ENCODE peak calls at places on chromosomes 12 and 14, in ten cellular contexts. D is fibroblast of gingiva; Q is activated CD4-positive, alpha-beta T cell treated with anti-CD3 and anti-CD28 coated beads for 48 hours; X is SHP77; L is HFFc6; B is neural crest cell; U is stimulated activated CD4-positive, alpha-beta T cell treated with anti-CD3 and anti-CD28 coated beads, Interleukin-2, amount 100 ng/mL, for 24 hours; Z is EL; I is progenitor cell of endocrine pancreas; W is non-pigmented ciliary epithelial cell. K is an unnamed sample.

GRCh38 chr12:91225316-91225715 is 42.7 kb upstream of the DCN start:
- DNase-seq in D (peak; percentile 75), U (no peak), W (no peak), Z (no peak), Q (no peak), X (no peak), L (no peak), I (no peak), B (no peak), K (no peak)

GRCh38 chr14:91261115-91261514 is 16.6 kb upstream of the GPR68 start:
- DNase-seq in L (no peak), X (no peak), Z (no peak), B (no peak), W (no peak), D (no peak), Q (peak; percentile 69), U (no peak), I (no peak), K (no peak)

GRCh38 chr12:32419520-32419960 is 20.2 kb downstream of the FGD4 start:
- DNase-seq in Q (no peak), U (no peak), Z (no peak), B (no peak), W (no peak), L (no peak), I (no peak), D (no peak), X (no peak), K (no peak)

GRCh38 chr12:53736602-53737493 is 9.6 kb upstream of the CALCOCO1 start:
- DNase-seq in Q (no peak), I (no peak), W (no peak), X (no peak), D (no peak), B (no peak), U (no peak), L (no peak), Z (no peak), K (no peak)

GRCh38 chr12:98646165-98646764 is 1.2 kb downstream of the APAF1 start:
- DNase-seq in D (peak; percentile 11), U (no peak), L (peak; percentile 28), Q (no peak), W (no peak), X (no peak), I (no peak), Z (peak; percentile 48), B (no peak), K (no peak)

GRCh38 chr14:74904623-74905503 is 18.2 kb downstream of the RPS6KL1 start:
- DNase-seq in X (no peak), W (no peak), I (no peak), Z (no peak), B (no peak), D (peak; percentile 36), L (no peak), Q (no peak), U (no peak), K (no peak)

GRCh38 chr12:94202245-94203180 is 54.1 kb downstream of the PLXNC1 start:
- DNase-seq in Z (no peak), D (no peak), X (peak; percentile 12), U (no peak), I (no peak), B (no peak), Q (no peak), W (no peak), L (no peak), K (no peak)

GRCh38 chr12:52311282-52311643 is 9.9 kb downstream of the KRT83 start:
- DNase-seq in Z (peak; percentile 18), I (no peak), Q (no peak), B (no peak), W (no peak), L (no peak), D (no peak), X (no peak), U (no peak), K (no peak)

GRCh38 chr12:63766498-63766897 is 13.2 kb upstream of the RXYLT1 start:
- DNase-seq in I (no peak), D (no peak), Q (no peak), L (no peak), B (no peak), X (no peak), U (no peak), Z (no peak), W (no peak), K (no peak)

GRCh38 chr12:119314290-119314689 is 20.2 kb upstream of the CCDC60 start:
- DNase-seq in W (no peak), D (no peak), Q (no peak), Z (no peak), L (no peak), X (no peak), B (no peak), I (no peak), U (no peak), K (no peak)

GRCh38 chr12:37546206-37546605 is 770.4 kb upstream of the ALG10B start:
- DNase-seq in D (no peak), I (no peak), L (no peak), X (no peak), W (no peak), U (no peak), Z (no peak), B (no peak), Q (no peak), K (no peak)

GRCh38 chr12:88623777-88624548 is 43.7 kb upstream of the KITLG start:
- DNase-seq in Q (no peak), L (no peak), B (no peak), X (no peak), I (no peak), W (no peak), Z (no peak), U (no peak), D (no peak), K (no peak)

GRCh38 chr14:103031956-103032355 is 25.4 kb downstream of the CDC42BPB start:
- DNase-seq in D (no peak), W (no peak), B (no peak), X (peak; percentile 73), U (no peak), I (no peak), L (no peak), Q (no peak), Z (no peak), K (no peak)

K was measured in sciatic nerve.